ENCODE peak calls at places on chromosomes 3 and 15, in six cellular contexts. O, P, Y, K, V and H are unnamed samples. For H3K4me1, the result is how much of the 10 kb centered on the place peaks cover.

GRCh38 chr3:161108840-161109239 is 3.7 kb upstream of the B3GALNT1 start:
- DNase-seq in P (no peak), O (no peak), V (no peak), Y (no peak), K (peak), H (no peak)

GRCh38 chr15:100106732-100107131 is 235.0 kb downstream of the ADAMTS17 start:
- DNase-seq in V (no peak), P (no peak), O (peak), K (no peak), Y (no peak), H (peak)

GRCh38 chr3:27827041-27827440 is 104.9 kb upstream of the EOMES start:
- DNase-seq in Y (no peak), K (no peak), O (no peak), V (no peak), P (no peak), H (no peak)

GRCh38 chr3:56693750-56694149 is 10.7 kb upstream of the TASOR start:
- DNase-seq in Y (no peak), K (no peak), P (no peak), V (no peak), O (peak), H (no peak)

GRCh38 chr15:72306211-72306785 is 13.7 kb downstream of the CELF6 start:
- DNase-seq in Y (peak), V (no peak), O (peak), P (no peak), K (peak), H (no peak)

GRCh38 chr3:24686764-24687163 is 192.1 kb upstream of the THRB start:
- DNase-seq in Y (no peak), K (no peak), P (no peak), V (no peak), O (no peak), H (no peak)

GRCh38 chr15:52503788-52504496 is 24.7 kb downstream of the MYO5A start:
- DNase-seq in P (no peak), K (no peak), O (no peak), V (no peak), Y (no peak), H (no peak)

GRCh38 chr3:138916824-138917223 is 30.1 kb downstream of the FOXL2 start:
- DNase-seq in O (no peak), Y (no peak), P (no peak), K (no peak), V (no peak), H (no peak)

GRCh38 chr3:157087398-157088132 is 72.4 kb downstream of the CCNL1 start:
- DNase-seq in O (no peak), V (no peak), Y (no peak), P (no peak), K (peak), H (no peak)

GRCh38 chr15:43854801-43855200 is 28.0 kb downstream of the WDR76 start:
- DNase-seq in K (no peak), O (no peak), P (no peak), Y (no peak), V (no peak), H (no peak)

GRCh38 chr3:43319364-43319763 is 33.0 kb downstream of the SNRK start:
- DNase-seq in O (no peak), Y (no peak), K (no peak), P (no peak), V (peak), H (peak)

GRCh38 chr3:186151077-186151971 is 42.4 kb upstream of the ETV5 start:
- DNase-seq in P (no peak), Y (no peak), O (no peak), V (no peak), K (no peak), H (no peak)

GRCh38 chr3:48558446-48559134 is 2.0 kb upstream of the PFKFB4 start:
- DNase-seq in Y (no peak), O (peak), K (no peak), P (peak), V (peak), H (no peak)

GRCh38 chr3:14561051-14561634 is 21.0 kb upstream of the GRIP2 start:
- DNase-seq in K (no peak), Y (no peak), O (no peak), P (no peak), V (no peak), H (no peak)

GRCh38 chr15:78201281-78202190 is 32.8 kb downstream of the ACSBG1 start:
- DNase-seq in V (no peak), K (no peak), P (no peak), Y (no peak), O (no peak), H (peak)

GRCh38 chr3:146037697-146038096 is 123.3 kb downstream of the PLOD2 start:
- DNase-seq in V (no peak), K (no peak), O (no peak), Y (no peak), P (no peak), H (no peak)

GRCh38 chr3:122843604-122844003 is 48.7 kb downstream of the SLC49A4 start:
- DNase-seq in K (no peak), P (no peak), V (no peak), O (no peak), Y (no peak), H (no peak)

GRCh38 chr15:45184562-45185041 is 3.2 kb downstream of the SHF start:
- DNase-seq in P (no peak), K (no peak), O (no peak), V (no peak), Y (no peak), H (no peak)

GRCh38 chr3:182726258-182727142 is 66.8 kb upstream of the ATP11B start:
- DNase-seq in K (no peak), V (no peak), P (no peak), O (no peak), Y (no peak), H (no peak)

GRCh38 chr3:185558395-185558794 is 6.0 kb upstream of the LIPH start:
- DNase-seq in O (no peak), V (no peak), K (no peak), Y (no peak), P (no peak), H (no peak)

GRCh38 chr3:87318609-87319008 is 42.2 kb upstream of the POU1F1 start:
- DNase-seq in P (no peak), V (no peak), Y (no peak), O (no peak), K (no peak), H (no peak)

GRCh38 chr3:80023010-80023409 is 255.2 kb upstream of the ROBO1 start:
- DNase-seq in O (no peak), K (no peak), V (no peak), Y (no peak), P (no peak), H (no peak)

GRCh38 chr3:177905895-177906511 is 630.2 kb upstream of the KCNMB2 start:
- DNase-seq in K (peak), P (no peak), O (no peak), V (no peak), Y (peak), H (no peak)

GRCh38 chr3:61926913-61927312 is 365.5 kb downstream of the PTPRG start:
- DNase-seq in K (no peak), P (no peak), Y (no peak), O (no peak), V (no peak), H (no peak)

GRCh38 chr15:33425149-33425548 is 114.4 kb downstream of the RYR3 start:
- DNase-seq in O (peak), V (no peak), Y (no peak), K (no peak), P (peak), H (no peak)

GRCh38 chr3:134211797-134212196 is 38.9 kb downstream of the RYK start:
- DNase-seq in K (peak), V (no peak), O (no peak), P (no peak), Y (peak), H (no peak)

GRCh38 chr3:64186667-64187064 is 38.6 kb downstream of the PRICKLE2 start:
- DNase-seq in Y (no peak), P (no peak), V (no peak), K (no peak), O (no peak), H (no peak)
- H3K27ac ChIP-seq in Y (no peak), P (peak), V (peak), K (peak), O (peak), H (peak)

GRCh38 chr15:73921257-73921890 is 4.9 kb upstream of the LOXL1 start:
- DNase-seq in P (peak), Y (no peak), V (no peak), K (no peak), O (peak), H (no peak)

GRCh38 chr15:73923488-73924164 is 2.6 kb upstream of the LOXL1 start:
- DNase-seq in O (peak), V (no peak), K (no peak), P (peak), Y (no peak), H (no peak)

GRCh38 chr15:73924258-73924921 is 1.9 kb upstream of the LOXL1 start:
- DNase-seq in O (peak), V (peak), K (peak), Y (peak), P (peak), H (no peak)

GRCh38 chr15:73923156-73923487 is 3.1 kb upstream of the LOXL1 start:
- DNase-seq in Y (no peak), P (no peak), O (no peak), K (no peak), V (no peak), H (no peak)

DNA sequence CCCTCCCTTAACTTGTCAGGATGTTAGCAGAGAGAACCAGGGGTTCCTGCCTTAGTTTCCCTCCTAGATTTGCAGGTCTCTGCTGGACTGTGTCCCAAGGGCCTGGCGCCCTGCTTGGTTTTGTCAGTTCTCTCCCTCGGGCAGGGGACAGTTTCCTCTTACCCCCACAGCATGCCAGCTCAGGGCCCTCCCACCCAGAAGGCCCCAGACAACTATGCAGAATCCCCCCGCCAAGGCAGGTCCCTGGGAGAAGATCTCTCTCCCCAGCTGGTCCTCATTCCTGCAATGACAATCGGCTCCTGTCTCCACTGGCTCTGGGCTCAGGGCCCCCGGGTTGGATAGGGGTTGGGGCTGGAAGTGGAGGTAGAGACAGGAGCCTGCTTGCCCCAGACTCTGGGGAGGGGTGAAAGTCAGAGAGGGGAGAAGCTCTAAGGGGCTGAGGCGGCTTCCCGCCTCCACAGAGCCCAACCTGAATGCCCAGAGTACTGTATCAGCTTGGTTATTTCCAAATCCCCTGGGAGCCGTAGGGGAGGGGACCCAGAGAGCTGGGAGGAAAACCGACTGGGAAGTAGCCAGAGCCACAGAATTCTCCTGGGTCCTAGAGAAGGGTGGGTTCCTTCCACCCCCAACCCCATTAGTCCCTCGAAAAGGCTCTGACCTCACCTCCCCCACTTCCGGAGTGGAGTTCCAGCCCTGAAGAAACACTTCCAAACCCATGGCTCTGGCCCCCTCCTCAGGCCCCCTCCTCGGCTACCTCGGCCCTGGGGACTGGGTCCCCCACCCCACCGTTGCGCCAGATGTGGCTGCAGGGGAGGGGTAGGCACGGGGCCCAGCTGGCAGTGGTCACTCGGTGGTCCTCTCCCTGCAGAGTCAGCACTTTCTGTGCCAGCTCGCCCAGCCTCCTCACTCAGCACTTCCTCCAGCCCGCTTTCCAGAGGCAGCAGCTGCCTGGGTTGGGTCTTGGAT is 3.8 kb upstream of the LOXL1 start:
- DNase-seq in V (no peak), K (no peak), O (peak), Y (peak), P (peak), H (no peak)
- H3K4me1 ChIP-seq in V (under half), K (under half), O (under half), Y (under half), P (half or more), H (half or more)

DNA sequence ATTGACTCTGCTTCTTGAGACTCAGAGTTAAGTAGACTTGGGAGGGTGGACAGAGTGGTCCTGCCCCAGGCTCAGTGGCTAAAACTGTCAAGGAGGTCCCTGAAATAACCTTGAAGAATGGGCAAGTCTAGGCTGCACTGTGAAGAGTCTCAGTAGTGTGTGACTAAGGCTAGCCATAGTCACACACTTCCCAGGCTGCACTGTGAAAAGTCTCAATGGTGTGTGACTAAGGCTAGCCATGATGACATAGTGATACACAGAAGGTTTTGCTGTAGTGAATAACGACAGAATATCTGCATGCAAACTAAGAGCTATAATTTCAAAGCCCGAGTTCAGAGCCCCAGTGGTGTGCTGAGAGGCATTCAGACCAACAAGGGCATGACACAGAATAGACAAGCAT is 72.5 kb upstream of the BBX start:
- DNase-seq in K (no peak), Y (no peak), P (no peak), O (no peak), V (no peak), H (no peak)
- H3K27ac ChIP-seq in K (no peak), Y (no peak), P (no peak), O (no peak), V (no peak), H (no peak)

DNA sequence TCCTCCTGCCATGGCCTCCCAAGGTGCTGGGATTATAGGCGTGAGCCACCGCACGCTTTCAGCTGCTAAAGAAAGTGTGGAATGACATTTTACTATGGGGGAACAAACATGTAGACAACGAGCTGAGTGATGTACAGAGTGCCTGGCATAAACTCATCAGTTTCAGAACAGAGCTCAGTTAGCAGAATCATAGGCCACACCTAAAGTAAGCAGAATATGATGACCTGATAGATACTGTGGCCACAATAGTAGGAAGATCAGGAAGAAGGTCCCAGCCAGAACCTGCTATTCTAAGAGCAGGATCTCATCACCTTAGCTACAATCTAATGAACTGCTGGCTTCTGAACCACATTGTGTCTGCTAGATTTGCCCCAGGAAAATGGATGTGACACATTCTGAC is 158.3 kb downstream of the TPRG1 start:
- DNase-seq in K (no peak), Y (no peak), V (no peak), P (no peak), O (no peak), H (no peak)
- H3K4me1 ChIP-seq in K (under half), Y (under half), V (under half), P (under half), O (under half), H (under half)

DNA sequence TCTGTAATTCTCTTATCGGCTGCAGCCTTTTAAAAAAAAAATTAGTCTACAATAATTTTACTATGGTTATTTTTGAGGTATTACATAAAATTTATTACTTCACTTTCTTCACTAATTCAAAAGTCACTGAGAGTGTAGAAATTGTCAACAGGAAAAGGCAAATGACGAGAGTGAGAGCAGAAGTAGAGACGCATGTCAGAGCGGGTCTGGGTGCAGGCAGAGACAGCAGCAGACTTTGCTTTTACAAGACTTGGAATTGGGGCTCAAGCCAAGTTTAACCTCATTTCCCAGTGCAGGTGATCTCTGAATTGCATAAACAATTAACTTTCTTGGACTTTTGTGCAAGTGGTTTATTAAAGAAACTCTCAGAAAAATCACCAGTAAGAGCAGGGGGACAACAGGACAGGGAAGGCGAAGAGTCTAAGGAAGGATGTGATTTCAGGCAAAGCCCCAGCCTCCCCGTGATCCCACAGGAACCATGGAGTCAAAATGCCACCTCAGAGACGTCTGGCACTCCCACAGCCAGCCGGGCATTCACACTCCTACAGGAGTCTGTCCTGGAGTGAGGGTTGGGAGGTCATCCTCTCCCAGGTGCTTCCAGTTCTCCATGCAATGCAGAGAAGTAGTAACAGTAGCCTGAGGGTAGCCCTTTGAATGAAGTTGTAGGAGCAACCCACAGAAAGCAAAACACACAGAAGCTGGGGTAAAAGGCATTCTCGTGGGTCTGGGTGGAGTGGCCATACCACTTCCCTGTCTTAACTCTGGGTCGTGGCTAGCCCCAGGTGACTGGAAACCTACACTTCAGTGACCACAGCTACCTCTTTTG is 274.0 kb upstream of the TGFBR2 start:
- DNase-seq in K (no peak), Y (no peak), P (no peak), V (no peak), O (no peak), H (no peak)
- H3K27ac ChIP-seq in K (peak), Y (no peak), P (no peak), V (no peak), O (no peak), H (no peak)

GRCh38 chr3:39276746-39277145 is 3.1 kb downstream of the CX3CR1 start:
- DNase-seq in V (no peak), P (no peak), Y (no peak), K (no peak), O (no peak), H (no peak)

GRCh38 chr3:39275963-39276593 is 3.8 kb downstream of the CX3CR1 start:
- DNase-seq in K (no peak), Y (no peak), V (no peak), P (no peak), O (no peak), H (no peak)

GRCh38 chr3:39279745-39280517 is at the start of gene CX3CR1:
- DNase-seq in Y (no peak), V (peak), K (no peak), P (no peak), O (no peak), H (no peak)

GRCh38 chr3:39278616-39278935 is 1.3 kb downstream of the CX3CR1 start:
- DNase-seq in Y (no peak), K (no peak), O (no peak), P (no peak), V (no peak), H (no peak)

GRCh38 chr3:39277893-39278615 is 1.8 kb downstream of the CX3CR1 start:
- DNase-seq in V (no peak), K (no peak), P (no peak), O (no peak), Y (no peak), H (no peak)
- H3K4me1 ChIP-seq in V (under half), K (under half), P (under half), O (under half), Y (under half), H (under half)

DNA sequence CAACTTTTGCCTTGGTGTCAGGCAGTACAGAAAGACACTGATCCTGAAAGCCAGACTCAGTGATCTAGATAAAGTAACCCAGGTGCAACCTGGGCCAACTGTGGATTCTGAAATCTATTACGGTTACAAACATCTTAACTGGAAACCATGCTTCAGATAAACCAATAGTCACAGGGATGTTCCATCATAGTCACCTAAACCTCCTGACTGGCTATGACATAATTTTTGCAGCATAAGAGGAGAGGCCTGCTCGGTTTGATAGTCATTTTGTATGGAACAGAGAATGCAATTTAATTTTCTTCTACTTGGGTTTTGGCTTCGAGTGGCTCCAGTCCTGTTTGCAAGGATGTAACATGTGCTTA is 3.7 kb downstream of the SLCO3A1 start:
- DNase-seq in Y (no peak), K (no peak), V (no peak), P (no peak), O (no peak), H (no peak)
- H3K27ac ChIP-seq in Y (no peak), K (no peak), V (no peak), P (no peak), O (no peak), H (no peak)

GRCh38 chr15:90062023-90062728 is 40.1 kb downstream of the IDH2 start:
- DNase-seq in K (no peak), P (no peak), V (no peak), O (peak), Y (peak), H (no peak)

GRCh38 chr15:90064931-90065681 is 37.2 kb downstream of the IDH2 start:
- DNase-seq in O (peak), V (peak), Y (no peak), P (peak), K (no peak), H (no peak)

GRCh38 chr15:90065682-90066049 is 36.6 kb downstream of the IDH2 start:
- DNase-seq in V (no peak), P (no peak), Y (no peak), K (no peak), O (no peak), H (no peak)

GRCh38 chr15:90062729-90063684 is 39.3 kb downstream of the IDH2 start:
- DNase-seq in P (no peak), Y (no peak), V (no peak), O (peak), K (no peak), H (no peak)

GRCh38 chr15:90063733-90064247 is 38.5 kb downstream of the IDH2 start:
- DNase-seq in V (no peak), O (peak), P (no peak), Y (no peak), K (no peak), H (no peak)
- H3K4me1 ChIP-seq in V (half or more), O (under half), P (under half), Y (under half), K (under half), H (half or more)

GRCh38 chr3:127753898-127754410 is 68.4 kb downstream of the MGLL start:
- DNase-seq in Y (no peak), K (no peak), O (peak), P (peak), V (no peak), H (no peak)
- H3K27ac ChIP-seq in Y (no peak), K (peak), O (no peak), P (peak), V (no peak), H (no peak)

GRCh38 chr3:16512435-16513140 is 911 bp downstream of the RFTN1 start:
- DNase-seq in V (peak), P (peak), K (no peak), O (peak), Y (peak), H (peak)
- H3K4me1 ChIP-seq in V (half or more), P (under half), K (under half), O (under half), Y (under half), H (under half)